ENCODE peak calls at places on chromosome 17, in four cellular contexts. Q is neuronal stem cell, H is H1, T is IMR-90. D is an unnamed sample.

GRCh38 chr17:82846061-82846691 is 6.4 kb upstream of the ZNF750 start:
- DNase-seq in Q (no peak), H (no peak), T (no peak), D (no peak)

GRCh38 chr17:39244600-39245570 is 19.1 kb upstream of the STAC2 start:
- DNase-seq in Q (peak; percentile 90), H (peak; percentile 93), T (peak; percentile 76), D (peak; percentile 97)

GRCh38 chr17:65867014-65867413 is 305.6 kb upstream of the AXIN2 start:
- DNase-seq in Q (no peak), H (no peak), T (no peak), D (no peak)

GRCh38 chr17:9350083-9350482 is 225.5 kb downstream of the STX8 start:
- DNase-seq in Q (no peak), H (no peak), T (peak; percentile 98), D (no peak)

GRCh38 chr17:31744541-31744951 is 114.5 kb downstream of the COPRS start:
- DNase-seq in Q (no peak), H (no peak), T (no peak), D (no peak)

GRCh38 chr17:50697076-50697475 is 10.6 kb downstream of the ANKRD40 start:
- DNase-seq in Q (no peak), H (no peak), T (no peak), D (no peak)

GRCh38 chr17:47072881-47073280 is 93.8 kb upstream of the RPRML start:
- DNase-seq in Q (no peak), H (no peak), T (peak; percentile 33), D (no peak)

GRCh38 chr17:78617371-78618061 is 40.3 kb upstream of the DNAH17 start:
- DNase-seq in Q (no peak), H (no peak), T (no peak), D (no peak)

GRCh38 chr17:83182620-83183063 is 103.2 kb downstream of the METRNL start:
- DNase-seq in Q (no peak), H (no peak), T (no peak), D (peak; percentile 30)

GRCh38 chr17:40617678-40618240 is 29.9 kb downstream of the SMARCE1 start:
- DNase-seq in Q (no peak), H (no peak), T (no peak), D (peak; percentile 75)

GRCh38 chr17:37475713-37476420 is 13.8 kb upstream of the DUSP14 start:
- DNase-seq in Q (no peak), H (no peak), T (no peak), D (no peak)

GRCh38 chr17:77666480-77666879 is 292.0 kb upstream of the TNRC6C start:
- DNase-seq in Q (no peak), H (no peak), T (no peak), D (no peak)

GRCh38 chr17:49552070-49552751 is 23.5 kb upstream of the NXPH3 start:
- DNase-seq in Q (no peak), H (no peak), T (peak; percentile 28), D (no peak)

GRCh38 chr17:50841277-50841948 is 6.0 kb downstream of the WFIKKN2 start:
- DNase-seq in Q (no peak), H (no peak), T (no peak), D (peak; percentile 28)

GRCh38 chr17:29140051-29140582 is 40.1 kb downstream of the MYO18A start:
- DNase-seq in Q (peak; percentile 49), H (no peak), T (peak; percentile 51), D (peak; percentile 91)

GRCh38 chr17:82241926-82242697 is 13.3 kb downstream of the SLC16A3 start:
- DNase-seq in Q (no peak), H (no peak), T (no peak), D (peak; percentile 33)

GRCh38 chr17:77466596-77467223 is 325.9 kb downstream of the SEC14L1 start:
- DNase-seq in Q (no peak), H (no peak), T (no peak), D (no peak)

GRCh38 chr17:33551075-33551474 is 258.0 kb upstream of the ASIC2 start:
- DNase-seq in Q (no peak), H (no peak), T (no peak), D (no peak)

GRCh38 chr17:8441690-8442089 is 6.0 kb downstream of the NDEL1 start:
- DNase-seq in Q (no peak), H (no peak), T (no peak), D (no peak)

GRCh38 chr17:38750312-38751121 is 2.0 kb upstream of the PSMB3 start:
- DNase-seq in Q (peak; percentile 43), H (no peak), T (peak; percentile 22), D (no peak)

GRCh38 chr17:41618341-41619161 is 5.8 kb downstream of the KRT17 start:
- DNase-seq in Q (no peak), H (no peak), T (no peak), D (no peak)

GRCh38 chr17:82358467-82359350 is at the start of gene TEX19:
- DNase-seq in Q (no peak), H (no peak), T (no peak), D (peak; percentile 62)

GRCh38 chr17:81926451-81927144 is 937 bp downstream of the MAFG start:
- DNase-seq in Q (no peak), H (no peak), T (peak; percentile 79), D (peak; percentile 77)

GRCh38 chr17:68288375-68288774 is 2.6 kb downstream of the SLC16A6 start:
- DNase-seq in Q (no peak), H (no peak), T (no peak), D (no peak)

GRCh38 chr17:68289936-68290267 is 1.0 kb downstream of the SLC16A6 start:
- DNase-seq in Q (no peak), H (no peak), T (no peak), D (no peak)

GRCh38 chr17:68289473-68289872 is 1.5 kb downstream of the SLC16A6 start:
- DNase-seq in Q (no peak), H (no peak), T (no peak), D (no peak)

GRCh38 chr17:68290268-68290954 is 516 bp downstream of the SLC16A6 start:
- DNase-seq in Q (no peak), H (no peak), T (no peak), D (peak; percentile 65)

GRCh38 chr17:68288804-68289203 is 2.1 kb downstream of the SLC16A6 start:
- DNase-seq in Q (no peak), H (no peak), T (no peak), D (no peak)
- H2AFZ ChIP-seq in Q (no peak overlapping the region), H (no peak overlapping the region), T (no peak overlapping the region), D (no peak overlapping the region)

DNA sequence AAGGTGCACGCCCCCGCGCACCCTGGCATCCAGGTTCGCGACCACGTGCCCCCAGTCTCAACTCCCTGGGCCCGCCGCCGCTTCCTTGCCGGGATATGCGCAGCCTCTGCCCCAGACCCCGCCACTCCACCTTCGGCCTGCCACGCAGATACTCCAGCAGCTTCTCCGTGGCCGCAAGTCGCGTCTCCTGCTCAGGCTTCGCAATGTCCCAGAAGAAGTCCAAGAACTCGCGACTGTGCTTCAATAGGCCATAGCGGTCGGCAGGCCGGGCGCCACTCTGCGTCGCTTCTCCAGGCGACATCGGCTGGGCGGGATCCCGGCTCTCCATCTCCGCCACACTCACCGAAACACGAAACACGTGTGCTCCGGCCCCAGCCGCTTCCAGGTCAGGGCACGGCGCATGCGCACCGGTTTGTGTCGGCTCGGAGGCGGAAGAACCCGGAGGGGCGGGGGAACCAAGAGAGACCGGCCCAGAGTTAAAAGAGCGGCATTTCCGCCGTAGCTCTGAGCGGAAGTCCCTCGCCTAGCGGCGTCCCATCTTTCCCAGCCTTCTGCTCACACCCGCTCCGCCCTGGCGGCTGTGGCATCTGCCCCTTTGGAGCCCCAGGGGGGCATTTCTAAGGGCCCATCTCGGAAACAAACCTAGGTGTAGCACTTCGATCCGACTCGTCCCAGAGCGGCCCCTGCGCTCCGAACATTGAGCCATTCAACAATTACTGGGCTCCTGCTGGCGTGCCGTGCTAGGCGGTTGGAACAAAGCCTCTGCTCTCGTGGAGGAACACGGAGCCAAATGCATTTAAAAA is at the start of gene MYBBP1A:
- DNase-seq in Q (peak; percentile 94), H (peak; percentile 84), T (peak; percentile 92), D (peak; percentile 97)
- H3K23ac ChIP-seq in Q (peak within 1 kb of the TSS; percentile 85), H (no peak within 1 kb of the TSS), T (peak within 1 kb of the TSS; percentile 43), D (no peak within 1 kb of the TSS)

GRCh38 chr17:73302189-73302588 is 9.6 kb downstream of the CDC42EP4 start:
- DNase-seq in Q (no peak), H (no peak), T (no peak), D (no peak)

GRCh38 chr17:73305845-73306836 is 5.7 kb downstream of the CDC42EP4 start:
- DNase-seq in Q (no peak), H (no peak), T (no peak), D (no peak)

GRCh38 chr17:73307130-73307529 is 4.7 kb downstream of the CDC42EP4 start:
- DNase-seq in Q (no peak), H (no peak), T (no peak), D (peak; percentile 23)

GRCh38 chr17:73304438-73304837 is 7.4 kb downstream of the CDC42EP4 start:
- DNase-seq in Q (no peak), H (no peak), T (no peak), D (no peak)

GRCh38 chr17:73304971-73305786 is 6.6 kb downstream of the CDC42EP4 start:
- DNase-seq in Q (no peak), H (no peak), T (peak; percentile 78), D (peak; percentile 85)
- H2AFZ ChIP-seq in Q (no peak overlapping the region), H (no peak overlapping the region), T (peak overlapping the region; percentile 90), D (no peak overlapping the region)

DNA sequence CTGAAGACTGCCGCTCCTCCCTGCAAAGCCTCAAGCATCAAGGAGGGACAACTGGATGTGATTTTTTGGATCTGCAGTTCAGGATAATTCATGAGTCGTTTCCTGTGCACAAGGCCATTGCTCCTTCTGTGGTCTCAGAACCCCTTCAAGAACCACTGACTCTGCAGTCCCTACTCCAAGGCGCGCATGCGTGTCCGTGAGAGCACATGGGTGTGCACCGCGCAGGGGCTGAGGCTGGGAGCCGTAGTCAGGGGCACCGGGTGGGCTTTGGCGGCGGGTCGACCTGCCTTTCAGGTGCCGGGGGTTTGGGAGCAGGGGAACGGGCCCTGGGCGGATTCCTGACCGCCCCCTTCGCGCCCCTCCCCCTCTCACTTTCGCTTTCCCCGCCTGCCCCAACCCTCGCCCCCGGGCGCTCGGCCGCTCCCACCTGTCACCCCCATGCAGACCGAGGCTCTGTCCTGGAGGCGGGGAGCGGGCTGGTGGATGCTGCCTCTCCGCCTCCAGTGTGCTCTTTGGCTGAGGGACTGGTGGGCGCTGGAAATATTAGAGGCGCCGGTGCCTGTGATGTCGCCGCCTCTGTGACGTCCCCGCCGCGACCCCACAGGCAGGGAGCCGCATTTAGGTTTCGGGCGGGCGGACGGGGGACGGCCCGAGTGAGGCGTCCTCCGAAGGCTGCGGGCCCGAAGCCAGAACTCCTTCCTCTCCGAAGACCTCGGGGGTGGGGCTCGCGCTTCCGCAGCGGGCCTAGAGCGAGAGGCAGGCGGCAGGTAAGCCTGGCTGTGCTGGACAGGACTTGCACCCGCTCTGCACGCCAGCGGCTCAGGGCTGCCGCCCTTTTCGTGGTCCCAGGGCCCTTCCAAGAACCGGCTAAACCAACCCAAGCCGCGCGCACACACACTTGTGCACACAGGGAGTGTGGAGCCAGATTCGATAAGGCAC is at the start of gene SPATA32:
- DNase-seq in Q (peak; percentile 40), H (no peak), T (peak; percentile 29), D (peak; percentile 82)
- H3K23ac ChIP-seq in Q (peak within 1 kb of the TSS; percentile 85), H (no peak within 1 kb of the TSS), T (peak within 1 kb of the TSS; percentile 80), D (no peak within 1 kb of the TSS)